ENCODE peak calls at places on chromosomes 11 and 22, in ten cellular contexts. Z is NB4; K is choroid plexus epithelial cell; Q is HCEC 1CT; N is AG04449; F is NCI-H1436; P is activated CD4-positive, CD25-positive, alpha-beta regulatory T cell; C is NCI-H524; J is dermis microvascular lymphatic vessel endothelial cell; L is AG10803. T is an unnamed sample.

GRCh38 chr11:19691815-19692214 is 20.8 kb upstream of the NAV2 start:
- DNase-seq in Z (no peak), P (no peak), L (peak; percentile 26), C (peak; percentile 86), J (no peak), Q (no peak), F (no peak), K (no peak), N (no peak), T (no peak)

GRCh38 chr22:45207981-45208664 is 32.6 kb downstream of the KIAA0930 start:
- DNase-seq in C (no peak), F (no peak), K (peak; percentile 73), N (peak; percentile 78), J (peak; percentile 52), L (peak; percentile 52), P (no peak), Q (peak; percentile 59), Z (no peak), T (peak; percentile 77)

GRCh38 chr11:18865951-18866350 is 73.3 kb downstream of the MRGPRX1 start:
- DNase-seq in L (no peak), N (no peak), J (no peak), F (no peak), P (no peak), C (no peak), Q (no peak), K (no peak), Z (no peak), T (no peak)

GRCh38 chr11:13012037-13012693 is 3.0 kb downstream of the RASSF10 start:
- DNase-seq in J (no peak), F (no peak), Q (no peak), L (no peak), K (no peak), C (no peak), N (no peak), Z (no peak), P (no peak), T (no peak)

GRCh38 chr11:2761131-2762030 is 61.6 kb upstream of the KCNQ1OT1 start:
- DNase-seq in L (no peak), F (no peak), Z (no peak), C (no peak), J (no peak), K (no peak), N (no peak), Q (no peak), P (no peak), T (no peak)

GRCh38 chr22:43222281-43222680 is 35.3 kb upstream of the TTLL12 start:
- DNase-seq in L (no peak), Z (no peak), J (no peak), Q (no peak), F (no peak), K (no peak), C (no peak), P (no peak), N (no peak), T (no peak)

GRCh38 chr11:40403321-40403720 is 1056.1 kb downstream of the LRRC4C start:
- DNase-seq in K (no peak), L (no peak), J (no peak), N (no peak), Z (no peak), C (no peak), Q (peak; percentile 47), P (no peak), F (no peak), T (no peak)

GRCh38 chr11:102495161-102496042 is 35.1 kb downstream of the MMP7 start:
- DNase-seq in J (peak; percentile 91), F (peak; percentile 68), K (peak; percentile 95), Z (peak; percentile 84), Q (peak; percentile 88), C (peak; percentile 68), P (peak; percentile 6), L (peak; percentile 90), N (peak; percentile 67), T (peak; percentile 85)

GRCh38 chr11:131910491-131911387 is 540.3 kb downstream of the NTM start:
- DNase-seq in Z (no peak), F (no peak), C (peak; percentile 42), K (peak; percentile 59), J (peak; percentile 12), P (no peak), N (no peak), Q (peak; percentile 49), L (peak; percentile 54), T (peak; percentile 60)

GRCh38 chr11:8934735-8935478 is 2.2 kb upstream of the C11orf16 start:
- DNase-seq in J (peak; percentile 18), K (peak; percentile 72), F (no peak), N (peak; percentile 24), L (peak; percentile 84), C (no peak), Q (peak; percentile 81), P (no peak), Z (no peak), T (peak; percentile 82)

GRCh38 chr11:86508604-86509471 is 134.2 kb downstream of the CCDC81 start:
- DNase-seq in Z (no peak), J (peak; percentile 82), N (no peak), P (no peak), C (no peak), L (peak; percentile 31), Q (peak; percentile 36), K (no peak), F (no peak), T (peak; percentile 58)

GRCh38 chr11:45997599-45997998 is 75.1 kb downstream of the LARGE2 start:
- DNase-seq in Z (no peak), L (no peak), F (no peak), K (no peak), Q (no peak), J (no peak), P (no peak), N (no peak), C (peak; percentile 37), T (no peak)

GRCh38 chr22:49749885-49750510 is 77.7 kb downstream of the BRD1 start:
- DNase-seq in J (no peak), N (no peak), P (no peak), Q (no peak), C (no peak), F (no peak), L (no peak), Z (no peak), K (no peak), T (no peak)

GRCh38 chr22:44167501-44167900 is 13.2 kb upstream of the PARVG start:
- DNase-seq in Q (no peak), Z (no peak), J (no peak), L (no peak), K (no peak), F (no peak), N (no peak), C (no peak), P (no peak), T (no peak)

GRCh38 chr11:61522881-61523280 is 14.3 kb downstream of the LRRC10B start:
- DNase-seq in L (no peak), J (no peak), K (no peak), C (no peak), Q (no peak), N (no peak), P (no peak), F (no peak), Z (no peak), T (no peak)

GRCh38 chr11:46458491-46458890 is 66.9 kb upstream of the CHRM4 start:
- DNase-seq in N (no peak), L (no peak), P (no peak), Z (no peak), F (no peak), J (no peak), C (no peak), K (no peak), Q (no peak), T (no peak)

GRCh38 chr11:20131744-20132666 is 28.3 kb downstream of the DBX1 start:
- DNase-seq in Q (peak; percentile 55), C (peak; percentile 46), N (no peak), P (peak; percentile 16), K (peak; percentile 73), Z (peak; percentile 46), L (peak; percentile 50), F (no peak), J (peak; percentile 61), T (peak; percentile 71)

GRCh38 chr11:95531116-95531515 is 258.5 kb downstream of the FAM76B start:
- DNase-seq in Q (peak; percentile 17), J (no peak), C (no peak), N (no peak), L (peak; percentile 93), P (no peak), F (no peak), Z (peak; percentile 66), K (no peak), T (no peak)

GRCh38 chr11:73376168-73376802 is at the start of gene RELT:
- DNase-seq in Q (peak; percentile 91), J (peak; percentile 92), P (peak; percentile 87), K (peak; percentile 93), F (peak; percentile 82), C (peak; percentile 78), L (peak; percentile 89), Z (peak; percentile 94), N (no peak), T (peak; percentile 91)

GRCh38 chr11:94586978-94587377 is 19.8 kb downstream of the PIWIL4 start:
- DNase-seq in K (no peak), L (no peak), C (peak; percentile 27), P (no peak), J (no peak), Q (no peak), Z (no peak), F (no peak), N (no peak), T (no peak)

GRCh38 chr11:49208006-49208721 is at the start of gene FOLH1:
- DNase-seq in Z (no peak), C (no peak), J (no peak), Q (no peak), N (no peak), L (peak; percentile 0), P (no peak), F (no peak), K (no peak), T (no peak)

GRCh38 chr22:29700949-29701927 is 18.6 kb upstream of the CABP7 start:
- DNase-seq in Q (peak; percentile 27), C (peak; percentile 65), F (peak; percentile 19), N (no peak), P (no peak), L (no peak), K (peak; percentile 38), Z (peak; percentile 47), J (peak; percentile 18), T (peak; percentile 38)

GRCh38 chr11:11229691-11230090 is 123.4 kb downstream of the CSNK2A3 start:
- DNase-seq in N (no peak), K (no peak), Z (no peak), F (no peak), P (no peak), J (no peak), C (no peak), Q (no peak), L (no peak), T (no peak)

GRCh38 chr11:9790703-9791102 is 126.8 kb downstream of the SWAP70 start:
- DNase-seq in K (no peak), N (no peak), C (no peak), L (no peak), F (no peak), J (peak; percentile 77), Q (no peak), P (no peak), Z (no peak), T (no peak)

GRCh38 chr11:18012314-18012905 is 437 bp downstream of the SERGEF start:
- DNase-seq in N (no peak), L (peak; percentile 13), F (no peak), P (peak; percentile 9), Q (no peak), K (peak; percentile 32), J (peak; percentile 11), C (peak; percentile 54), Z (peak; percentile 55), T (peak; percentile 23)

T was measured in EH.